ENCODE peak calls at places on chromosomes 5 and 9, in seven cellular contexts. C is tibial nerve, S is esophagus squamous epithelium, M is K562, G is spleen, E is adrenal gland, R is right lobe of liver. H is an unnamed sample.

GRCh38 chr5:169668732-169669131 is 31.7 kb downstream of the DOCK2 start:
- DNase-seq in C (no peak), S (no peak), M (no peak), G (no peak), E (no peak), R (no peak), H (no peak)

GRCh38 chr9:18746631-18747030 is 272.7 kb downstream of the ADAMTSL1 start:
- DNase-seq in C (no peak), S (no peak), M (no peak), G (no peak), E (no peak), R (no peak), H (no peak)

GRCh38 chr9:82882744-82883143 is 180.2 kb downstream of the RASEF start:
- DNase-seq in C (no peak), S (no peak), M (no peak), G (no peak), E (no peak), R (no peak), H (no peak)

GRCh38 chr5:108366500-108366899 is 15.4 kb downstream of the FBXL17 start:
- DNase-seq in C (no peak), S (no peak), M (no peak), G (no peak), E (no peak), R (no peak), H (no peak)

GRCh38 chr5:39717186-39717897 is 292.6 kb upstream of the DAB2 start:
- DNase-seq in C (no peak), S (no peak), M (no peak), G (no peak), E (no peak), R (no peak), H (no peak)

GRCh38 chr5:129094087-129094923 is at the start of gene ISOC1:
- DNase-seq in C (peak; percentile 78), S (peak; percentile 53), M (peak; percentile 94), G (peak; percentile 98), E (peak; percentile 93), R (peak; percentile 97), H (peak; percentile 94)

GRCh38 chr9:95494022-95494415 is 22.8 kb downstream of the PTCH1 start:
- DNase-seq in C (no peak), S (no peak), M (no peak), G (peak; percentile 84), E (no peak), R (no peak), H (no peak)

GRCh38 chr9:111023090-111023489 is 15.2 kb downstream of the LPAR1 start:
- DNase-seq in C (no peak), S (no peak), M (no peak), G (no peak), E (no peak), R (no peak), H (no peak)

GRCh38 chr9:134103391-134103998 is 32.4 kb upstream of the WDR5 start:
- DNase-seq in C (no peak), S (no peak), M (no peak), G (no peak), E (no peak), R (no peak), H (no peak)

DNA sequence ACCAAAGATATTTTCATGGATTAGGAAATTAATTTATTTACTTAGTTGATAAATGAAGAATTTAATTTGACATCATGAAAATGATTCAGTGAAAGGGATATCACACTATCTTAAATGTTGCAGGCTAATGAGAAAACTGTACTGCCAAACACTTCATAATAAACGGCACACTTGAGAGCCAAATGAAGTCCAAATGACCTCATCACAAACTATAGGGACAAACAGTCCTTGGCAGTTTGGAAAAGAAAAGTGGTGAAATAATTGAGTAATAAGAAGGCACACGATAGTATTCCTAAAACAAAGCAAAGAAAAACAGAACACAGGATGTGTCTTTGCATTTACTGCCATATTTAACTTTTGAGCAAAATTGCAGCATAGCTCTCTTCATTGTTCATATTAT is 116.9 kb upstream of the TLR4 start:
- DNase-seq in C (no peak), S (no peak), M (no peak), G (no peak), E (no peak), R (no peak), H (no peak)
- TF ChIP-seq POLR2A in C (no peak), S (no peak), M (no peak), G (no peak), E (no peak), R (no peak), H (no peak)

GRCh38 chr5:10303699-10304170 is 4.0 kb downstream of the CMBL start:
- DNase-seq in C (no peak), S (no peak), M (peak; percentile 91), G (no peak), E (peak; percentile 35), R (peak; percentile 53), H (no peak)
- H3K4me3 ChIP-seq in C (no peak overlapping the region), S (no peak overlapping the region), M (no peak overlapping the region), G (no peak overlapping the region), E (no peak overlapping the region), R (no peak overlapping the region), H (no peak overlapping the region)

GRCh38 chr5:181041043-181041442 is 977 bp downstream of the BTNL9 start:
- DNase-seq in C (no peak), S (no peak), M (no peak), G (peak; percentile 43), E (no peak), R (no peak), H (no peak)
- H3K27ac ChIP-seq in C (no peak overlapping the region), S (no peak overlapping the region), M (no peak overlapping the region), G (peak overlapping the region; percentile 74), E (no peak overlapping the region), R (peak overlapping the region; percentile 15), H (peak overlapping the region; percentile 87)

GRCh38 chr5:56802235-56802634 is 13.1 kb upstream of the MAP3K1 start:
- DNase-seq in C (no peak), S (no peak), M (no peak), G (no peak), E (no peak), R (no peak), H (no peak)
- TF ChIP-seq POLR2A in C (no peak), S (no peak), M (no peak), G (no peak), E (no peak), R (no peak), H (no peak)

DNA sequence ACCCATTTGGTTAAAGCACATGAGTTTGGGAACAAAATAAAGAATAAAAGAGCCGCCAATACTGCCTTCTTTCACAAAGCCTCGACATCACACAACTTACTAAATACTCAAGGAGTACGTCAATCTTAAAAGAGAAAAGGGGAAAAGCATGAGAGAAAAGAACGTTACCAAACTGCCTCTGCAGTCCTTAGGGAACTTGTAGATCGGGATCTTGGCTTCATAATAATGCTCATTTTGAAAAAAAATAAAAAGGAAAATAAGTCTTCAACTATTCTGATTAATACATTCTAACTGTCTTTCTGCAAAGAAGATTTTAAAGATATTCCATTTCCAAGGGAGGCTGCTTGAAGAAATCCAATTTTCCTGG is 618.4 kb downstream of the PDE4D start:
- DNase-seq in C (no peak), S (no peak), M (no peak), G (no peak), E (no peak), R (no peak), H (no peak)
- H3K4me3 ChIP-seq in C (peak overlapping the region; percentile 42), S (peak overlapping the region; percentile 69), M (no peak overlapping the region), G (no peak overlapping the region), E (no peak overlapping the region), R (no peak overlapping the region), H (no peak overlapping the region)

GRCh38 chr5:76735762-76736545 is 20.0 kb downstream of the F2R start:
- DNase-seq in C (no peak), S (no peak), M (peak; percentile 26), G (no peak), E (no peak), R (no peak), H (no peak)

GRCh38 chr5:76742586-76742985 is 26.7 kb downstream of the F2R start:
- DNase-seq in C (no peak), S (no peak), M (no peak), G (no peak), E (no peak), R (no peak), H (no peak)

GRCh38 chr5:76736679-76737078 is 20.8 kb downstream of the F2R start:
- DNase-seq in C (no peak), S (no peak), M (no peak), G (no peak), E (no peak), R (no peak), H (no peak)

GRCh38 chr5:76737131-76737556 is 21.2 kb downstream of the F2R start:
- DNase-seq in C (no peak), S (no peak), M (peak; percentile 29), G (no peak), E (no peak), R (no peak), H (no peak)

GRCh38 chr5:76737846-76738245 is 21.9 kb downstream of the F2R start:
- DNase-seq in C (no peak), S (no peak), M (no peak), G (no peak), E (no peak), R (no peak), H (no peak)
- H3K27ac ChIP-seq in C (no peak overlapping the region), S (no peak overlapping the region), M (no peak overlapping the region), G (peak overlapping the region; percentile 83), E (peak overlapping the region; percentile 5), R (no peak overlapping the region), H (no peak overlapping the region)

DNA sequence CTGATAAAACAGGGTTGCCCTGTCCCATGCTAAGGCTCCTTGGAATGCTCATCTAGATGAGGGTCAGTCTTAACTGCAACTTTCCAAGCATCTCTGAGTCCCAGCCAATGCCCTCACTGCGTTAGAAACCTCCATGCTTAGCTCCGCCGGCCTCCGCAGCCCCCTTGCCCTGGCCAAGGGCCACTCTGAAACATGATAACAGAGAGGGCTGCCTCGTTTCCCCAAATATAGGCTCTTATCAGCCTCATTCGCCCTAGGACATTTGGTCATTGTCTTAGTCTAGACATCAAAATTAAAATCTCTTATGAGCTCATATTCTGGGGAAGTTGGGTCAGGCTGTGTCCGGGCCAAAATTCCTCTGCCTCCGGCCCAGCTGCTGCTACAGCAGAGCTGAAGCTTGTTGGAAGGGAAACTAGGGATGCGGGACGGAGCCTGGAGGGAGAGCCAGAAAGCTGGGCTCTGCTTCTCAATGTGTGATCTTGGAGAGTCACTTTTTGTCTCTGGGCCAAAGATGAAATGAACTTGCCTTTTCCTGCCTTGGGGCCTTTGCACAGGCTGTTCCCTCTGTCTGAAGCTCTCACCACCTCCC is 191.2 kb downstream of the RGS3 start:
- DNase-seq in C (no peak), S (no peak), M (no peak), G (no peak), E (peak; percentile 42), R (peak; percentile 49), H (peak; percentile 84)
- TF ChIP-seq POLR2A in C (no peak), S (no peak), M (no peak), G (no peak), E (no peak), R (no peak), H (no peak)

GRCh38 chr5:78639811-78640210 is 8.8 kb downstream of the LHFPL2 start:
- DNase-seq in C (no peak), S (no peak), M (no peak), G (no peak), E (no peak), R (no peak), H (no peak)
- H3K4me3 ChIP-seq in C (no peak overlapping the region), S (no peak overlapping the region), M (no peak overlapping the region), G (no peak overlapping the region), E (no peak overlapping the region), R (no peak overlapping the region), H (no peak overlapping the region)

H was measured in heart left ventricle.